ENCODE peak calls at places on chromosomes 11 and 22, in seven cellular contexts. One of them, this sample, is unnamed.

GRCh38 chr22:49622241-49623105 is 205.2 kb downstream of the BRD1 start:
- DNase-seq in dorsolateral prefrontal cortex: no peak
- DNase-seq in spleen: peak
- DNase-seq in tibial nerve: no peak
- DNase-seq in A549: no peak
- DNase-seq in uterus: no peak
- DNase-seq in left ventricle myocardium inferior: no peak
- DNase-seq in this sample: no peak

GRCh38 chr22:35587447-35587870 is 29.7 kb downstream of the MB start:
- DNase-seq in dorsolateral prefrontal cortex: no peak
- DNase-seq in spleen: no peak
- DNase-seq in uterus: peak
- DNase-seq in tibial nerve: no peak
- DNase-seq in A549: no peak
- DNase-seq in left ventricle myocardium inferior: peak
- DNase-seq in this sample: no peak

GRCh38 chr11:13043912-13044628 is 35.0 kb downstream of the RASSF10 start:
- DNase-seq in spleen: no peak
- DNase-seq in A549: no peak
- DNase-seq in uterus: no peak
- DNase-seq in dorsolateral prefrontal cortex: no peak
- DNase-seq in left ventricle myocardium inferior: no peak
- DNase-seq in tibial nerve: no peak
- DNase-seq in this sample: no peak

GRCh38 chr11:47924184-47924671 is 56.1 kb upstream of the PTPRJ start:
- DNase-seq in uterus: no peak
- DNase-seq in dorsolateral prefrontal cortex: no peak
- DNase-seq in spleen: peak
- DNase-seq in left ventricle myocardium inferior: no peak
- DNase-seq in A549: peak
- DNase-seq in tibial nerve: no peak
- DNase-seq in this sample: no peak

GRCh38 chr11:123351375-123351774 is 78.7 kb upstream of the GRAMD1B start:
- DNase-seq in A549: no peak
- DNase-seq in tibial nerve: no peak
- DNase-seq in spleen: no peak
- DNase-seq in dorsolateral prefrontal cortex: peak
- DNase-seq in left ventricle myocardium inferior: peak
- DNase-seq in uterus: no peak
- DNase-seq in this sample: no peak

GRCh38 chr11:69402251-69402892 is 79.1 kb upstream of the LINC01488 start:
- DNase-seq in tibial nerve: no peak
- DNase-seq in spleen: peak
- DNase-seq in A549: no peak
- DNase-seq in dorsolateral prefrontal cortex: no peak
- DNase-seq in uterus: no peak
- DNase-seq in left ventricle myocardium inferior: no peak
- DNase-seq in this sample: no peak

GRCh38 chr11:60566773-60567172 is 51.6 kb downstream of the MS4A13 start:
- DNase-seq in tibial nerve: no peak
- DNase-seq in left ventricle myocardium inferior: no peak
- DNase-seq in uterus: no peak
- DNase-seq in A549: no peak
- DNase-seq in spleen: no peak
- DNase-seq in dorsolateral prefrontal cortex: no peak
- DNase-seq in this sample: no peak

GRCh38 chr11:46322759-46323158 is 24.5 kb upstream of the DGKZ start:
- DNase-seq in uterus: no peak
- DNase-seq in A549: peak
- DNase-seq in left ventricle myocardium inferior: no peak
- DNase-seq in tibial nerve: no peak
- DNase-seq in spleen: no peak
- DNase-seq in dorsolateral prefrontal cortex: no peak
- DNase-seq in this sample: no peak

GRCh38 chr22:31313366-31314147 is 21.3 kb upstream of the PIK3IP1 start:
- DNase-seq in tibial nerve: peak
- DNase-seq in dorsolateral prefrontal cortex: peak
- DNase-seq in A549: peak
- DNase-seq in spleen: peak
- DNase-seq in uterus: peak
- DNase-seq in left ventricle myocardium inferior: peak
- DNase-seq in this sample: peak

GRCh38 chr11:121839821-121840220 is 276.2 kb downstream of the BLID start:
- DNase-seq in A549: no peak
- DNase-seq in uterus: no peak
- DNase-seq in dorsolateral prefrontal cortex: no peak
- DNase-seq in left ventricle myocardium inferior: no peak
- DNase-seq in spleen: no peak
- DNase-seq in tibial nerve: no peak
- DNase-seq in this sample: no peak

GRCh38 chr11:119332111-119332765 is 2.1 kb upstream of the RNF26 start:
- DNase-seq in spleen: no peak
- DNase-seq in A549: no peak
- DNase-seq in left ventricle myocardium inferior: no peak
- DNase-seq in uterus: no peak
- DNase-seq in dorsolateral prefrontal cortex: no peak
- DNase-seq in tibial nerve: no peak
- DNase-seq in this sample: no peak

GRCh38 chr11:1382831-1383607 is 6.7 kb upstream of the BRSK2 start:
- DNase-seq in uterus: peak
- DNase-seq in left ventricle myocardium inferior: peak
- DNase-seq in A549: peak
- DNase-seq in dorsolateral prefrontal cortex: peak
- DNase-seq in tibial nerve: peak
- DNase-seq in spleen: peak
- DNase-seq in this sample: peak

GRCh38 chr11:103358251-103358650 is 249.0 kb downstream of the DYNC2H1 start:
- DNase-seq in left ventricle myocardium inferior: no peak
- DNase-seq in uterus: no peak
- DNase-seq in spleen: no peak
- DNase-seq in tibial nerve: no peak
- DNase-seq in dorsolateral prefrontal cortex: no peak
- DNase-seq in A549: no peak
- DNase-seq in this sample: no peak

GRCh38 chr11:47571895-47572294 is 6.5 kb downstream of the PTPMT1 start:
- DNase-seq in left ventricle myocardium inferior: no peak
- DNase-seq in tibial nerve: no peak
- DNase-seq in dorsolateral prefrontal cortex: no peak
- DNase-seq in spleen: no peak
- DNase-seq in uterus: no peak
- DNase-seq in A549: no peak
- DNase-seq in this sample: no peak

GRCh38 chr22:28111501-28111900 is 192.4 kb upstream of the PITPNB start:
- DNase-seq in dorsolateral prefrontal cortex: no peak
- DNase-seq in spleen: no peak
- DNase-seq in uterus: no peak
- DNase-seq in A549: no peak
- DNase-seq in left ventricle myocardium inferior: no peak
- DNase-seq in tibial nerve: no peak
- DNase-seq in this sample: no peak

GRCh38 chr11:116276051-116277044 is 496.4 kb downstream of the BUD13 start:
- DNase-seq in spleen: peak
- DNase-seq in dorsolateral prefrontal cortex: peak
- DNase-seq in A549: peak
- DNase-seq in tibial nerve: peak
- DNase-seq in uterus: peak
- DNase-seq in left ventricle myocardium inferior: peak
- DNase-seq in this sample: peak
- TF ChIP-seq CTCF in spleen: peak
- TF ChIP-seq CTCF in dorsolateral prefrontal cortex: peak
- TF ChIP-seq CTCF in A549: peak
- TF ChIP-seq CTCF in tibial nerve: peak
- TF ChIP-seq CTCF in uterus: peak
- TF ChIP-seq CTCF in left ventricle myocardium inferior: peak
- TF ChIP-seq CTCF in this sample: peak

GRCh38 chr11:83819936-83820549 is 533.9 kb upstream of the CCDC90B start:
- DNase-seq in A549: peak
- DNase-seq in left ventricle myocardium inferior: no peak
- DNase-seq in uterus: peak
- DNase-seq in spleen: no peak
- DNase-seq in dorsolateral prefrontal cortex: no peak
- DNase-seq in tibial nerve: no peak
- DNase-seq in this sample: peak

GRCh38 chr11:83813296-83813695 is 527.1 kb upstream of the CCDC90B start:
- DNase-seq in spleen: no peak
- DNase-seq in tibial nerve: no peak
- DNase-seq in A549: no peak
- DNase-seq in uterus: no peak
- DNase-seq in dorsolateral prefrontal cortex: no peak
- DNase-seq in left ventricle myocardium inferior: no peak
- DNase-seq in this sample: no peak

GRCh38 chr11:83818349-83818748 is 532.2 kb upstream of the CCDC90B start:
- DNase-seq in tibial nerve: no peak
- DNase-seq in dorsolateral prefrontal cortex: no peak
- DNase-seq in uterus: no peak
- DNase-seq in A549: peak
- DNase-seq in spleen: no peak
- DNase-seq in left ventricle myocardium inferior: no peak
- DNase-seq in this sample: no peak

GRCh38 chr11:83815736-83816135 is 529.6 kb upstream of the CCDC90B start:
- DNase-seq in dorsolateral prefrontal cortex: no peak
- DNase-seq in A549: no peak
- DNase-seq in tibial nerve: no peak
- DNase-seq in left ventricle myocardium inferior: no peak
- DNase-seq in spleen: no peak
- DNase-seq in uterus: no peak
- DNase-seq in this sample: no peak

GRCh38 chr11:83816572-83817187 is 530.5 kb upstream of the CCDC90B start:
- DNase-seq in tibial nerve: no peak
- DNase-seq in A549: peak
- DNase-seq in left ventricle myocardium inferior: no peak
- DNase-seq in spleen: no peak
- DNase-seq in uterus: no peak
- DNase-seq in dorsolateral prefrontal cortex: no peak
- DNase-seq in this sample: peak
- TF ChIP-seq CTCF in tibial nerve: peak
- TF ChIP-seq CTCF in A549: peak
- TF ChIP-seq CTCF in left ventricle myocardium inferior: peak
- TF ChIP-seq CTCF in spleen: peak
- TF ChIP-seq CTCF in uterus: peak
- TF ChIP-seq CTCF in dorsolateral prefrontal cortex: peak
- TF ChIP-seq CTCF in this sample: no peak

GRCh38 chr22:47842119-47842518 is 1079.7 kb downstream of the TBC1D22A start:
- DNase-seq in dorsolateral prefrontal cortex: no peak
- DNase-seq in tibial nerve: no peak
- DNase-seq in spleen: no peak
- DNase-seq in left ventricle myocardium inferior: no peak
- DNase-seq in uterus: no peak
- DNase-seq in A549: no peak
- DNase-seq in this sample: no peak

GRCh38 chr22:47839586-47840245 is 1077.3 kb downstream of the TBC1D22A start:
- DNase-seq in spleen: no peak
- DNase-seq in tibial nerve: no peak
- DNase-seq in A549: no peak
- DNase-seq in left ventricle myocardium inferior: no peak
- DNase-seq in uterus: no peak
- DNase-seq in dorsolateral prefrontal cortex: no peak
- DNase-seq in this sample: no peak

GRCh38 chr22:47836957-47837356 is 1074.5 kb downstream of the TBC1D22A start:
- DNase-seq in spleen: no peak
- DNase-seq in dorsolateral prefrontal cortex: no peak
- DNase-seq in left ventricle myocardium inferior: no peak
- DNase-seq in A549: peak
- DNase-seq in uterus: no peak
- DNase-seq in tibial nerve: no peak
- DNase-seq in this sample: no peak

GRCh38 chr22:47837703-47838102 is 1075.3 kb downstream of the TBC1D22A start:
- DNase-seq in spleen: no peak
- DNase-seq in A549: peak
- DNase-seq in tibial nerve: no peak
- DNase-seq in uterus: no peak
- DNase-seq in left ventricle myocardium inferior: no peak
- DNase-seq in dorsolateral prefrontal cortex: no peak
- DNase-seq in this sample: no peak

GRCh38 chr22:47841166-47841565 is 1078.7 kb downstream of the TBC1D22A start:
- DNase-seq in tibial nerve: no peak
- DNase-seq in spleen: no peak
- DNase-seq in uterus: no peak
- DNase-seq in dorsolateral prefrontal cortex: no peak
- DNase-seq in A549: no peak
- DNase-seq in left ventricle myocardium inferior: no peak
- DNase-seq in this sample: no peak
- TF ChIP-seq CTCF in tibial nerve: no peak
- TF ChIP-seq CTCF in spleen: no peak
- TF ChIP-seq CTCF in uterus: no peak
- TF ChIP-seq CTCF in dorsolateral prefrontal cortex: no peak
- TF ChIP-seq CTCF in A549: no peak
- TF ChIP-seq CTCF in left ventricle myocardium inferior: no peak
- TF ChIP-seq CTCF in this sample: no peak

GRCh38 chr11:73268671-73269271 is 3.4 kb upstream of the P2RY6 start:
- DNase-seq in dorsolateral prefrontal cortex: no peak
- DNase-seq in spleen: no peak
- DNase-seq in tibial nerve: no peak
- DNase-seq in uterus: no peak
- DNase-seq in left ventricle myocardium inferior: no peak
- DNase-seq in A549: no peak
- DNase-seq in this sample: no peak

GRCh38 chr11:73270855-73271477 is 1.2 kb upstream of the P2RY6 start:
- DNase-seq in left ventricle myocardium inferior: no peak
- DNase-seq in uterus: no peak
- DNase-seq in tibial nerve: no peak
- DNase-seq in spleen: no peak
- DNase-seq in dorsolateral prefrontal cortex: no peak
- DNase-seq in A549: no peak
- DNase-seq in this sample: no peak

GRCh38 chr11:73269353-73270088 is 2.6 kb upstream of the P2RY6 start:
- DNase-seq in A549: no peak
- DNase-seq in uterus: no peak
- DNase-seq in left ventricle myocardium inferior: no peak
- DNase-seq in dorsolateral prefrontal cortex: no peak
- DNase-seq in tibial nerve: no peak
- DNase-seq in spleen: no peak
- DNase-seq in this sample: no peak

GRCh38 chr11:73271936-73272679 is at the start of gene P2RY6:
- DNase-seq in left ventricle myocardium inferior: no peak
- DNase-seq in uterus: peak
- DNase-seq in spleen: no peak
- DNase-seq in tibial nerve: no peak
- DNase-seq in A549: peak
- DNase-seq in dorsolateral prefrontal cortex: no peak
- DNase-seq in this sample: no peak

DNA sequence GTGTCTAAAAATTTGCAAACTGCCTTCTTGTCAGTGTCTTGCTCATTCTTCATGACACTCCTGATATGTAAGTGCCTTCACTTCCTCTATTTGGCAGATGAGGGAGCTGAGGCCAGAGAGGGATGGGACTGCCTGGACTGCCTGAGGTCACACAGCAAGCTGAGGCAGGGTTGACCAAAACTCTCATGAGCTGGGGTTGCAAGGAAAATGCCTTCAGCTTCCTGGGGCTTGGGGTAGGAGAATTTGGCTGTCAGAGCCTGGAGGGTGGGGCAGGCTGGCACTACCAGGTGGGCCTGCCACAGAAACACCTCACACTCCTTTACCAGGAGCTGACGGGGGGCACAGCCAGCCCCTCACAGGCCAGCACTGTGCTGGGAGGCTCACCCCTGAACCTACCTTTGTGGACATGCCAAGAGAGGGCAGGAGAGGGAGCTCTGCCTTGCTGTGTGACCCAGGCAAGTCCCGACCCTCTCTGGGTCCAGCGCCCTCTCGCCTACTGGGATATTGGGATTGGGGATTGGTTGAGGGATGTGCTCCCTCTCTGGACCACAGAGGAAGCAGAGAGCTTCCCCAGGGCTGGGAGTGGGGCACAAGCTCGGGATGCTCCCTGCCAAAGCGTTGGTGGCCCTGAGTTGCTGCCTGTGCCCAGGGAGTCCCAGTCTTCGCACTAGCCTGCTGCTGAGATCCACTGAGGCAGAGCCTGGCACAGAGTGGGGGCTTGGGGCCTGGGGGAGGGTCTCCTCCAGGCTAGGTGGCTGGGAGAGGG is 1.9 kb upstream of the P2RY6 start:
- DNase-seq in dorsolateral prefrontal cortex: no peak
- DNase-seq in spleen: no peak
- DNase-seq in tibial nerve: no peak
- DNase-seq in left ventricle myocardium inferior: no peak
- DNase-seq in A549: no peak
- DNase-seq in uterus: no peak
- DNase-seq in this sample: no peak
- TF ChIP-seq CTCF in dorsolateral prefrontal cortex: no peak
- TF ChIP-seq CTCF in spleen: no peak
- TF ChIP-seq CTCF in tibial nerve: no peak
- TF ChIP-seq CTCF in left ventricle myocardium inferior: no peak
- TF ChIP-seq CTCF in A549: no peak
- TF ChIP-seq CTCF in uterus: no peak
- TF ChIP-seq CTCF in this sample: no peak

This sample was measured in GM20000.